ENCODE peak calls at places on chromosomes 5 and 9, in ten cellular contexts. One of them, this sample, is unnamed.
A peak's percentile ranks its signal among the peaks of the same experiment; 100 is the strongest.

GRCh38 chr5:139733698-139734491 is 61.7 kb upstream of the PSD2 start:
- DNase-seq in heart right ventricle: no peak
- DNase-seq in CD4-positive, CD25-positive, alpha-beta regulatory T cell: no peak
- DNase-seq in fibroblast of lung: no peak
- DNase-seq in right lobe of liver: peak; percentile 56
- DNase-seq in endothelial cell of umbilical vein: no peak
- DNase-seq in mesendoderm: no peak
- DNase-seq in GM12878: no peak
- DNase-seq in tibial nerve: no peak
- DNase-seq in heart left ventricle: no peak
- DNase-seq in this sample: no peak

GRCh38 chr9:136923881-136924280 is 20.7 kb downstream of the FBXW5 start:
- DNase-seq in GM12878: no peak
- DNase-seq in heart right ventricle: no peak
- DNase-seq in tibial nerve: no peak
- DNase-seq in endothelial cell of umbilical vein: no peak
- DNase-seq in fibroblast of lung: no peak
- DNase-seq in heart left ventricle: no peak
- DNase-seq in CD4-positive, CD25-positive, alpha-beta regulatory T cell: no peak
- DNase-seq in mesendoderm: no peak
- DNase-seq in right lobe of liver: no peak
- DNase-seq in this sample: no peak

GRCh38 chr5:96177303-96177869 is 215.7 kb upstream of the ELL2 start:
- DNase-seq in heart right ventricle: no peak
- DNase-seq in heart left ventricle: no peak
- DNase-seq in mesendoderm: no peak
- DNase-seq in fibroblast of lung: peak; percentile 95
- DNase-seq in GM12878: peak; percentile 73
- DNase-seq in right lobe of liver: no peak
- DNase-seq in CD4-positive, CD25-positive, alpha-beta regulatory T cell: no peak
- DNase-seq in tibial nerve: no peak
- DNase-seq in endothelial cell of umbilical vein: no peak
- DNase-seq in this sample: no peak

GRCh38 chr5:123089572-123089970 is 530 bp downstream of the PRDM6 start:
- DNase-seq in right lobe of liver: no peak
- DNase-seq in GM12878: no peak
- DNase-seq in endothelial cell of umbilical vein: peak; percentile 16
- DNase-seq in heart right ventricle: no peak
- DNase-seq in tibial nerve: no peak
- DNase-seq in mesendoderm: peak; percentile 71
- DNase-seq in CD4-positive, CD25-positive, alpha-beta regulatory T cell: no peak
- DNase-seq in heart left ventricle: no peak
- DNase-seq in fibroblast of lung: peak; percentile 34
- DNase-seq in this sample: no peak

GRCh38 chr9:75891277-75892167 is 1.0 kb downstream of the PCSK5 start:
- DNase-seq in GM12878: no peak
- DNase-seq in CD4-positive, CD25-positive, alpha-beta regulatory T cell: peak; percentile 22
- DNase-seq in heart right ventricle: peak; percentile 13
- DNase-seq in mesendoderm: peak; percentile 42
- DNase-seq in fibroblast of lung: peak; percentile 36
- DNase-seq in heart left ventricle: peak; percentile 38
- DNase-seq in right lobe of liver: peak; percentile 48
- DNase-seq in tibial nerve: peak; percentile 33
- DNase-seq in endothelial cell of umbilical vein: peak; percentile 53
- DNase-seq in this sample: no peak

GRCh38 chr5:35971186-35971877 is 19.9 kb downstream of the UGT3A1 start:
- DNase-seq in mesendoderm: no peak
- DNase-seq in tibial nerve: no peak
- DNase-seq in heart left ventricle: no peak
- DNase-seq in heart right ventricle: no peak
- DNase-seq in fibroblast of lung: peak; percentile 1
- DNase-seq in CD4-positive, CD25-positive, alpha-beta regulatory T cell: no peak
- DNase-seq in right lobe of liver: no peak
- DNase-seq in GM12878: no peak
- DNase-seq in endothelial cell of umbilical vein: no peak
- DNase-seq in this sample: no peak

GRCh38 chr5:151685749-151686672 is 704 bp downstream of the SPARC start:
- DNase-seq in heart right ventricle: no peak
- DNase-seq in endothelial cell of umbilical vein: peak; percentile 51
- DNase-seq in CD4-positive, CD25-positive, alpha-beta regulatory T cell: no peak
- DNase-seq in heart left ventricle: no peak
- DNase-seq in fibroblast of lung: peak; percentile 45
- DNase-seq in tibial nerve: no peak
- DNase-seq in right lobe of liver: no peak
- DNase-seq in mesendoderm: peak; percentile 64
- DNase-seq in GM12878: no peak
- DNase-seq in this sample: no peak

GRCh38 chr5:178675922-178676321 is 49.1 kb upstream of the CLK4 start:
- DNase-seq in mesendoderm: no peak
- DNase-seq in tibial nerve: no peak
- DNase-seq in GM12878: no peak
- DNase-seq in endothelial cell of umbilical vein: no peak
- DNase-seq in CD4-positive, CD25-positive, alpha-beta regulatory T cell: no peak
- DNase-seq in heart right ventricle: no peak
- DNase-seq in fibroblast of lung: peak; percentile 4
- DNase-seq in heart left ventricle: no peak
- DNase-seq in right lobe of liver: no peak
- DNase-seq in this sample: no peak

GRCh38 chr5:143398053-143398355 is 5.5 kb downstream of the NR3C1 start:
- DNase-seq in GM12878: no peak
- DNase-seq in CD4-positive, CD25-positive, alpha-beta regulatory T cell: no peak
- DNase-seq in mesendoderm: no peak
- DNase-seq in fibroblast of lung: no peak
- DNase-seq in heart left ventricle: no peak
- DNase-seq in right lobe of liver: no peak
- DNase-seq in heart right ventricle: no peak
- DNase-seq in endothelial cell of umbilical vein: peak; percentile 30
- DNase-seq in tibial nerve: no peak
- DNase-seq in this sample: no peak

GRCh38 chr5:143398451-143399237 is 4.8 kb downstream of the NR3C1 start:
- DNase-seq in endothelial cell of umbilical vein: peak; percentile 42
- DNase-seq in right lobe of liver: no peak
- DNase-seq in CD4-positive, CD25-positive, alpha-beta regulatory T cell: no peak
- DNase-seq in mesendoderm: no peak
- DNase-seq in tibial nerve: no peak
- DNase-seq in heart right ventricle: no peak
- DNase-seq in fibroblast of lung: no peak
- DNase-seq in heart left ventricle: no peak
- DNase-seq in GM12878: no peak
- DNase-seq in this sample: no peak

GRCh38 chr5:143396353-143396940 is 7.0 kb downstream of the NR3C1 start:
- DNase-seq in fibroblast of lung: no peak
- DNase-seq in GM12878: no peak
- DNase-seq in right lobe of liver: no peak
- DNase-seq in tibial nerve: no peak
- DNase-seq in heart right ventricle: no peak
- DNase-seq in endothelial cell of umbilical vein: peak; percentile 13
- DNase-seq in CD4-positive, CD25-positive, alpha-beta regulatory T cell: no peak
- DNase-seq in mesendoderm: no peak
- DNase-seq in heart left ventricle: no peak
- DNase-seq in this sample: no peak

GRCh38 chr5:143395638-143396352 is 7.7 kb downstream of the NR3C1 start:
- DNase-seq in right lobe of liver: no peak
- DNase-seq in heart left ventricle: no peak
- DNase-seq in GM12878: no peak
- DNase-seq in heart right ventricle: no peak
- DNase-seq in CD4-positive, CD25-positive, alpha-beta regulatory T cell: no peak
- DNase-seq in tibial nerve: no peak
- DNase-seq in endothelial cell of umbilical vein: no peak
- DNase-seq in mesendoderm: no peak
- DNase-seq in fibroblast of lung: no peak
- DNase-seq in this sample: no peak

DNA sequence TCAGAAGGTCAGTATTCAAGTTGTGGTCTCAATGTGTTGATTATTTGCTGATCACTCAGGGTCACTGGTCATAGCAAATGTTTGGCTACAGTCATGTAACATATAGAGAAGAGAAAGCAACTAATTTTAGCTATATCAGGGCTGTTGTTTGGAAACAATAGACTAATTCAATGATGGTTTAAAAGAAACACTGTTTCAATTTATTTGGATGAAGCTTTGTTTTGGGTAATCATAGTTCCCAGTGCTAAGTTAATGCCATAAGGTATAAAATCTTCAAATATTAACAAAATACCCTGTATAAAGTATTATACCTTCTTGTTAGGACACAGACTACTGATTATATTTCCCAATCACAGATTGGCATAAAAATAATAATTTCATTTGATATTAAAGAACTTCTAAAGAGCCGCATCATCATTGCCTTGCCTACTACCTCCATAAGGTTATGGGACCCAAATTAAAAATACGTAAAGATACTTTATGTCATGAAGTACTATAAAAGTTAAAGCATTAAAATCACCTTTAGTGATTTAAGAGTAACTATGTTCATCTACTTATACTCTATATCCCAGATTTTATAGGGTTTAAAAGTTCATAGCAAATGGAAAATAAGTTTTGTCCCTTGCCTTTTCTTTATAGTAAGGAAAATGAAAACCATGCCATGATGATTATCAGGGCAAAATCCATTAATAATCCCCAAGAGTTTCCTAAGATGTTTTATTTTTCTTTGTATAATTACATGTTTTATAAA is 6.0 kb downstream of the NR3C1 start:
- DNase-seq in endothelial cell of umbilical vein: peak; percentile 24
- DNase-seq in right lobe of liver: no peak
- DNase-seq in CD4-positive, CD25-positive, alpha-beta regulatory T cell: no peak
- DNase-seq in mesendoderm: no peak
- DNase-seq in heart right ventricle: no peak
- DNase-seq in tibial nerve: no peak
- DNase-seq in heart left ventricle: no peak
- DNase-seq in fibroblast of lung: no peak
- DNase-seq in GM12878: no peak
- DNase-seq in this sample: no peak
- H3K4me1 ChIP-seq in endothelial cell of umbilical vein: peaks cover 60% of the 10 kb centered on the region
- H3K4me1 ChIP-seq in right lobe of liver: no peaks in the 10 kb centered on the region
- H3K4me1 ChIP-seq in CD4-positive, CD25-positive, alpha-beta regulatory T cell: peaks cover 90% of the 10 kb centered on the region
- H3K4me1 ChIP-seq in mesendoderm: peaks cover 10% of the 10 kb centered on the region
- H3K4me1 ChIP-seq in heart right ventricle: peaks cover 89% of the 10 kb centered on the region
- H3K4me1 ChIP-seq in tibial nerve: peaks cover 67% of the 10 kb centered on the region
- H3K4me1 ChIP-seq in heart left ventricle: peaks cover 76% of the 10 kb centered on the region
- H3K4me1 ChIP-seq in fibroblast of lung: peaks cover 6% of the 10 kb centered on the region
- H3K4me1 ChIP-seq in GM12878: no peaks in the 10 kb centered on the region
- H3K4me1 ChIP-seq in this sample: peaks cover 21% of the 10 kb centered on the region

GRCh38 chr9:87725356-87725899 is 491 bp upstream of the CTSL start:
- DNase-seq in heart left ventricle: peak; percentile 44
- DNase-seq in fibroblast of lung: peak; percentile 39
- DNase-seq in right lobe of liver: no peak
- DNase-seq in endothelial cell of umbilical vein: no peak
- DNase-seq in GM12878: no peak
- DNase-seq in mesendoderm: peak; percentile 56
- DNase-seq in heart right ventricle: peak; percentile 34
- DNase-seq in CD4-positive, CD25-positive, alpha-beta regulatory T cell: no peak
- DNase-seq in tibial nerve: peak; percentile 45
- DNase-seq in this sample: no peak
- H3K27ac ChIP-seq in heart left ventricle: peak overlapping the region; percentile 98
- H3K27ac ChIP-seq in fibroblast of lung: peak overlapping the region; percentile 98
- H3K27ac ChIP-seq in right lobe of liver: peak overlapping the region; percentile 98
- H3K27ac ChIP-seq in endothelial cell of umbilical vein: peak overlapping the region; percentile 57
- H3K27ac ChIP-seq in GM12878: no peak overlapping the region
- H3K27ac ChIP-seq in mesendoderm: no peak overlapping the region
- H3K27ac ChIP-seq in heart right ventricle: peak overlapping the region; percentile 97
- H3K27ac ChIP-seq in CD4-positive, CD25-positive, alpha-beta regulatory T cell: no peak overlapping the region
- H3K27ac ChIP-seq in tibial nerve: peak overlapping the region; percentile 88
- H3K27ac ChIP-seq in this sample: peak overlapping the region; percentile 30

GRCh38 chr9:114504341-114505186 is 709 bp downstream of the WHRN start:
- DNase-seq in fibroblast of lung: peak; percentile 62
- DNase-seq in GM12878: no peak
- DNase-seq in CD4-positive, CD25-positive, alpha-beta regulatory T cell: peak; percentile 48
- DNase-seq in mesendoderm: peak; percentile 70
- DNase-seq in tibial nerve: peak; percentile 5
- DNase-seq in endothelial cell of umbilical vein: peak; percentile 42
- DNase-seq in heart right ventricle: peak; percentile 14
- DNase-seq in right lobe of liver: peak; percentile 49
- DNase-seq in heart left ventricle: peak; percentile 37
- DNase-seq in this sample: no peak

GRCh38 chr9:114501786-114502682 is 3.2 kb downstream of the WHRN start:
- DNase-seq in tibial nerve: no peak
- DNase-seq in fibroblast of lung: peak; percentile 75
- DNase-seq in right lobe of liver: no peak
- DNase-seq in CD4-positive, CD25-positive, alpha-beta regulatory T cell: no peak
- DNase-seq in heart right ventricle: no peak
- DNase-seq in GM12878: no peak
- DNase-seq in mesendoderm: peak; percentile 71
- DNase-seq in endothelial cell of umbilical vein: no peak
- DNase-seq in heart left ventricle: no peak
- DNase-seq in this sample: no peak

GRCh38 chr9:114505187-114506081 is at the start of gene WHRN:
- DNase-seq in right lobe of liver: peak; percentile 96
- DNase-seq in heart left ventricle: peak; percentile 89
- DNase-seq in heart right ventricle: peak; percentile 91
- DNase-seq in CD4-positive, CD25-positive, alpha-beta regulatory T cell: peak; percentile 90
- DNase-seq in GM12878: no peak
- DNase-seq in endothelial cell of umbilical vein: peak; percentile 83
- DNase-seq in mesendoderm: peak; percentile 97
- DNase-seq in tibial nerve: peak; percentile 84
- DNase-seq in fibroblast of lung: peak; percentile 85
- DNase-seq in this sample: peak; percentile 92

GRCh38 chr9:114503009-114503408 is 2.3 kb downstream of the WHRN start:
- DNase-seq in tibial nerve: no peak
- DNase-seq in CD4-positive, CD25-positive, alpha-beta regulatory T cell: no peak
- DNase-seq in GM12878: no peak
- DNase-seq in right lobe of liver: no peak
- DNase-seq in heart left ventricle: no peak
- DNase-seq in endothelial cell of umbilical vein: no peak
- DNase-seq in heart right ventricle: no peak
- DNase-seq in mesendoderm: no peak
- DNase-seq in fibroblast of lung: no peak
- DNase-seq in this sample: no peak

GRCh38 chr9:114503522-114504340 is 1.5 kb downstream of the WHRN start:
- DNase-seq in tibial nerve: peak; percentile 8
- DNase-seq in endothelial cell of umbilical vein: no peak
- DNase-seq in CD4-positive, CD25-positive, alpha-beta regulatory T cell: no peak
- DNase-seq in GM12878: no peak
- DNase-seq in right lobe of liver: no peak
- DNase-seq in heart left ventricle: no peak
- DNase-seq in heart right ventricle: no peak
- DNase-seq in fibroblast of lung: no peak
- DNase-seq in mesendoderm: peak; percentile 14
- DNase-seq in this sample: no peak
- H3K4me1 ChIP-seq in tibial nerve: peaks cover 5% of the 10 kb centered on the region
- H3K4me1 ChIP-seq in endothelial cell of umbilical vein: peaks cover 6% of the 10 kb centered on the region
- H3K4me1 ChIP-seq in CD4-positive, CD25-positive, alpha-beta regulatory T cell: peaks cover 23% of the 10 kb centered on the region
- H3K4me1 ChIP-seq in GM12878: peaks cover 3% of the 10 kb centered on the region
- H3K4me1 ChIP-seq in right lobe of liver: no peaks in the 10 kb centered on the region
- H3K4me1 ChIP-seq in heart left ventricle: peaks cover 12% of the 10 kb centered on the region
- H3K4me1 ChIP-seq in heart right ventricle: peaks cover 20% of the 10 kb centered on the region
- H3K4me1 ChIP-seq in fibroblast of lung: no peaks in the 10 kb centered on the region
- H3K4me1 ChIP-seq in mesendoderm: no peaks in the 10 kb centered on the region
- H3K4me1 ChIP-seq in this sample: peaks cover 10% of the 10 kb centered on the region

DNA sequence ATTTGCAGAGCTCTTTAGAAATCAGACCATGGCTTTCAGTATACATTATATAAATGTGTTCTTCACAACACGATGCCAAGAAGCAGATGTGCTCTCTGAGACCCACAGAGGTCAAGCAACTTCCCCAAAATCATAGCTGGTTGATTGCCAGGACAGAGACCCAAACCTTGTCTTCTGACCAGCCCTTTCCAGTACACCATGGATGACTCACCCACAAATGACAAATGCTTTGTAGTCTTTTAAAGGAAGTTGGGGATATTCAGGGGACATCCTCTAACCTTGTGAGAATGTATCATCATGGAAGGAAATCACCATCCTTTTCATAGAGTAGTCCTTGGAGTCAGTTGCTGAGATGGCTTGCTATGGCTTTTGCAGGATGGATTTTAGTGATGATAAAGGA is 30.1 kb downstream of the ZNF462 start:
- DNase-seq in mesendoderm: peak; percentile 76
- DNase-seq in CD4-positive, CD25-positive, alpha-beta regulatory T cell: no peak
- DNase-seq in right lobe of liver: no peak
- DNase-seq in tibial nerve: no peak
- DNase-seq in GM12878: no peak
- DNase-seq in fibroblast of lung: peak; percentile 78
- DNase-seq in heart left ventricle: no peak
- DNase-seq in heart right ventricle: no peak
- DNase-seq in endothelial cell of umbilical vein: peak; percentile 66
- DNase-seq in this sample: no peak
- H3K27ac ChIP-seq in mesendoderm: no peak overlapping the region
- H3K27ac ChIP-seq in CD4-positive, CD25-positive, alpha-beta regulatory T cell: no peak overlapping the region
- H3K27ac ChIP-seq in right lobe of liver: no peak overlapping the region
- H3K27ac ChIP-seq in tibial nerve: no peak overlapping the region
- H3K27ac ChIP-seq in GM12878: no peak overlapping the region
- H3K27ac ChIP-seq in fibroblast of lung: peak overlapping the region; percentile 83
- H3K27ac ChIP-seq in heart left ventricle: peak overlapping the region; percentile 15
- H3K27ac ChIP-seq in heart right ventricle: peak overlapping the region; percentile 20
- H3K27ac ChIP-seq in endothelial cell of umbilical vein: peak overlapping the region; percentile 93
- H3K27ac ChIP-seq in this sample: no peak overlapping the region